ENCODE peak calls at places on chromosomes 4 and X, in eight cellular contexts. R, J, U, C, S, N, H and G are unnamed samples.

GRCh38 chrX:39874202-39874816 is 223.4 kb downstream of the BCOR start:
- DNase-seq in R (no peak), J (no peak), U (peak), C (no peak), S (peak), N (no peak), H (no peak), G (no peak)

GRCh38 chr4:88765729-88766128 is 68.1 kb upstream of the NAP1L5 start:
- DNase-seq in R (no peak), J (no peak), U (no peak), C (peak), S (peak), N (no peak), H (no peak), G (peak)

GRCh38 chrX:100830547-100830946 is 10.4 kb downstream of the CSTF2 start:
- DNase-seq in R (no peak), J (no peak), U (peak), C (no peak), S (no peak), N (no peak), H (no peak), G (no peak)

GRCh38 chrX:123818243-123818642 is 41.6 kb upstream of the XIAP start:
- DNase-seq in R (no peak), J (no peak), U (no peak), C (no peak), S (peak), N (no peak), H (no peak), G (no peak)

GRCh38 chrX:10769165-10769564 is 148.8 kb upstream of the MID1 start:
- DNase-seq in R (no peak), J (no peak), U (no peak), C (peak), S (peak), N (no peak), H (no peak), G (no peak)

GRCh38 chrX:69107747-69108410 is 57.4 kb downstream of the PJA1 start:
- DNase-seq in R (no peak), J (no peak), U (no peak), C (peak), S (no peak), N (no peak), H (no peak), G (no peak)

GRCh38 chrX:1582686-1583437 is 8.5 kb upstream of the AKAP17A start:
- DNase-seq in R (peak), J (no peak), U (no peak), C (peak), S (peak), N (no peak), H (no peak), G (peak)

GRCh38 chr4:74752798-74753197 is 41.5 kb downstream of the BTC start:
- DNase-seq in R (no peak), J (no peak), U (no peak), C (no peak), S (no peak), N (no peak), H (no peak), G (no peak)

GRCh38 chr4:113881256-113881655 is 98.2 kb downstream of the ARSJ start:
- DNase-seq in R (no peak), J (no peak), U (no peak), C (no peak), S (peak), N (no peak), H (no peak), G (no peak)

GRCh38 chr4:150323551-150324325 is 245.5 kb downstream of the DCLK2 start:
- DNase-seq in R (no peak), J (no peak), U (no peak), C (peak), S (no peak), N (no peak), H (no peak), G (no peak)

GRCh38 chrX:48816014-48816810 is 10.1 kb upstream of the ERAS start:
- DNase-seq in R (no peak), J (no peak), U (no peak), C (no peak), S (no peak), N (no peak), H (no peak), G (no peak)

GRCh38 chrX:68927178-68927577 is 98.4 kb downstream of the EFNB1 start:
- DNase-seq in R (no peak), J (no peak), U (no peak), C (no peak), S (no peak), N (no peak), H (no peak), G (no peak)

GRCh38 chr4:60019180-60019579 is 1180.9 kb upstream of the ADGRL3 start:
- DNase-seq in R (no peak), J (no peak), U (no peak), C (no peak), S (no peak), N (no peak), H (no peak), G (no peak)

GRCh38 chr4:41181037-41181436 is 33.3 kb downstream of the APBB2 start:
- DNase-seq in R (no peak), J (no peak), U (no peak), C (no peak), S (no peak), N (no peak), H (no peak), G (no peak)

GRCh38 chr4:132982151-132982550 is 166.9 kb upstream of the PCDH10 start:
- DNase-seq in R (no peak), J (no peak), U (no peak), C (peak), S (peak), N (no peak), H (no peak), G (no peak)

GRCh38 chrX:114611018-114611619 is 27.2 kb downstream of the HTR2C start:
- DNase-seq in R (peak), J (no peak), U (peak), C (peak), S (peak), N (peak), H (peak), G (peak)

GRCh38 chr4:109676886-109677285 is 26.4 kb downstream of the CASP6 start:
- DNase-seq in R (no peak), J (no peak), U (no peak), C (peak), S (no peak), N (no peak), H (no peak), G (no peak)

GRCh38 chr4:55887594-55887993 is 34.1 kb downstream of the EXOC1 start:
- DNase-seq in R (no peak), J (no peak), U (no peak), C (no peak), S (no peak), N (no peak), H (no peak), G (no peak)

GRCh38 chr4:84878090-84878489 is 88.4 kb downstream of the WDFY3 start:
- DNase-seq in R (no peak), J (no peak), U (no peak), C (peak), S (peak), N (no peak), H (no peak), G (no peak)

GRCh38 chr4:68360570-68360969 is 10.7 kb upstream of the YTHDC1 start:
- DNase-seq in R (no peak), J (no peak), U (no peak), C (no peak), S (no peak), N (no peak), H (no peak), G (no peak)

GRCh38 chr4:124322234-124322831 is 390.2 kb downstream of the ANKRD50 start:
- DNase-seq in R (no peak), J (no peak), U (no peak), C (peak), S (peak), N (no peak), H (peak), G (no peak)

GRCh38 chr4:42280327-42281095 is 116.8 kb upstream of the SHISA3 start:
- DNase-seq in R (no peak), J (no peak), U (no peak), C (peak), S (peak), N (peak), H (peak), G (no peak)

GRCh38 chr4:88660446-88661294 is 37.0 kb downstream of the NAP1L5 start:
- DNase-seq in R (no peak), J (no peak), U (no peak), C (peak), S (peak), N (no peak), H (no peak), G (no peak)

GRCh38 chr4:22531638-22532037 is 15.8 kb upstream of the ADGRA3 start:
- DNase-seq in R (no peak), J (no peak), U (no peak), C (no peak), S (no peak), N (no peak), H (no peak), G (no peak)

GRCh38 chr4:84916233-84916632 is 50.3 kb downstream of the WDFY3 start:
- DNase-seq in R (no peak), J (no peak), U (no peak), C (no peak), S (no peak), N (no peak), H (no peak), G (no peak)

GRCh38 chrX:13005671-13006473 is 31.0 kb downstream of the TMSB4X start:
- DNase-seq in R (no peak), J (no peak), U (peak), C (no peak), S (no peak), N (no peak), H (peak), G (no peak)

GRCh38 chr4:147651563-147651962 is 32.4 kb downstream of the PRMT9 start:
- DNase-seq in R (no peak), J (no peak), U (no peak), C (no peak), S (no peak), N (no peak), H (no peak), G (no peak)